ENCODE peak calls at places on chromosomes 2 and 18, in four cellular contexts. One of them, this sample, is unnamed.
A peak's percentile ranks its signal among the peaks of the same experiment; 100 is the strongest.

GRCh38 chr2:110667061-110667460 is 10.8 kb downstream of the BUB1 start:
- DNase-seq in sigmoid colon: no peak
- DNase-seq in B cell: no peak
- DNase-seq in cardiac fibroblast: no peak
- DNase-seq in this sample: no peak

GRCh38 chr2:20563833-20564232 is 87.1 kb downstream of the HS1BP3 start:
- DNase-seq in sigmoid colon: no peak
- DNase-seq in B cell: no peak
- DNase-seq in cardiac fibroblast: no peak
- DNase-seq in this sample: no peak

GRCh38 chr2:235643680-235644117 is 149.9 kb downstream of the AGAP1 start:
- DNase-seq in sigmoid colon: no peak
- DNase-seq in cardiac fibroblast: no peak
- DNase-seq in B cell: no peak
- DNase-seq in this sample: no peak

GRCh38 chr18:32238635-32239268 is 48.9 kb downstream of the MEP1B start:
- DNase-seq in B cell: no peak
- DNase-seq in sigmoid colon: no peak
- DNase-seq in cardiac fibroblast: no peak
- DNase-seq in this sample: no peak

GRCh38 chr2:158458617-158458920 is 1.8 kb downstream of the PKP4 start:
- DNase-seq in B cell: no peak
- DNase-seq in sigmoid colon: no peak
- DNase-seq in cardiac fibroblast: peak; percentile 13
- DNase-seq in this sample: no peak

GRCh38 chr2:150690870-150691269 is 203.4 kb upstream of the RND3 start:
- DNase-seq in cardiac fibroblast: peak; percentile 50
- DNase-seq in B cell: no peak
- DNase-seq in sigmoid colon: no peak
- DNase-seq in this sample: no peak

GRCh38 chr2:44997948-44998347 is 11.3 kb downstream of the SIX2 start:
- DNase-seq in cardiac fibroblast: no peak
- DNase-seq in sigmoid colon: no peak
- DNase-seq in B cell: no peak
- DNase-seq in this sample: no peak

GRCh38 chr2:98518106-98518505 is 73.4 kb downstream of the INPP4A start:
- DNase-seq in B cell: peak; percentile 56
- DNase-seq in cardiac fibroblast: peak; percentile 37
- DNase-seq in sigmoid colon: peak; percentile 68
- DNase-seq in this sample: no peak

GRCh38 chr2:158760887-158761286 is 34.2 kb upstream of the DAPL1 start:
- DNase-seq in B cell: no peak
- DNase-seq in cardiac fibroblast: no peak
- DNase-seq in sigmoid colon: no peak
- DNase-seq in this sample: no peak

GRCh38 chr2:240430595-240430994 is 4.9 kb upstream of the GPC1 start:
- DNase-seq in sigmoid colon: peak; percentile 41
- DNase-seq in cardiac fibroblast: no peak
- DNase-seq in B cell: no peak
- DNase-seq in this sample: no peak

GRCh38 chr18:74291771-74292540 is at the start of gene CYB5A:
- DNase-seq in B cell: peak; percentile 98
- DNase-seq in sigmoid colon: peak; percentile 99
- DNase-seq in cardiac fibroblast: peak; percentile 98
- DNase-seq in this sample: peak; percentile 99
- TF ChIP-seq CTCF in B cell: peak; percentile 3
- TF ChIP-seq CTCF in sigmoid colon: no peak
- TF ChIP-seq CTCF in cardiac fibroblast: no peak
- TF ChIP-seq CTCF in this sample: peak; percentile 68

GRCh38 chr2:215866594-215866993 is 146.8 kb downstream of the MREG start:
- DNase-seq in cardiac fibroblast: no peak
- DNase-seq in sigmoid colon: no peak
- DNase-seq in B cell: no peak
- DNase-seq in this sample: no peak

GRCh38 chr2:215874418-215874817 is 138.9 kb downstream of the MREG start:
- DNase-seq in sigmoid colon: no peak
- DNase-seq in B cell: no peak
- DNase-seq in cardiac fibroblast: no peak
- DNase-seq in this sample: no peak

GRCh38 chr2:215868886-215869285 is 144.5 kb downstream of the MREG start:
- DNase-seq in sigmoid colon: no peak
- DNase-seq in cardiac fibroblast: no peak
- DNase-seq in B cell: no peak
- DNase-seq in this sample: no peak

GRCh38 chr2:215870088-215870490 is 143.3 kb downstream of the MREG start:
- DNase-seq in cardiac fibroblast: peak; percentile 80
- DNase-seq in B cell: no peak
- DNase-seq in sigmoid colon: no peak
- DNase-seq in this sample: no peak

GRCh38 chr2:215870986-215871385 is 142.4 kb downstream of the MREG start:
- DNase-seq in sigmoid colon: no peak
- DNase-seq in B cell: no peak
- DNase-seq in cardiac fibroblast: no peak
- DNase-seq in this sample: no peak
- TF ChIP-seq CTCF in sigmoid colon: no peak
- TF ChIP-seq CTCF in B cell: peak; percentile 27
- TF ChIP-seq CTCF in cardiac fibroblast: peak; percentile 45
- TF ChIP-seq CTCF in this sample: peak; percentile 44

GRCh38 chr2:55419236-55419513 is 481 bp downstream of the CCDC88A start:
- DNase-seq in B cell: peak; percentile 31
- DNase-seq in cardiac fibroblast: peak; percentile 42
- DNase-seq in sigmoid colon: no peak
- DNase-seq in this sample: no peak

GRCh38 chr2:55420901-55421300 is 1.2 kb upstream of the CCDC88A start:
- DNase-seq in cardiac fibroblast: no peak
- DNase-seq in B cell: no peak
- DNase-seq in sigmoid colon: no peak
- DNase-seq in this sample: no peak

GRCh38 chr2:55420244-55420713 is 623 bp upstream of the CCDC88A start:
- DNase-seq in B cell: no peak
- DNase-seq in sigmoid colon: no peak
- DNase-seq in cardiac fibroblast: no peak
- DNase-seq in this sample: no peak

GRCh38 chr2:55418512-55419235 is 982 bp downstream of the CCDC88A start:
- DNase-seq in sigmoid colon: no peak
- DNase-seq in cardiac fibroblast: no peak
- DNase-seq in B cell: peak; percentile 18
- DNase-seq in this sample: no peak

DNA sequence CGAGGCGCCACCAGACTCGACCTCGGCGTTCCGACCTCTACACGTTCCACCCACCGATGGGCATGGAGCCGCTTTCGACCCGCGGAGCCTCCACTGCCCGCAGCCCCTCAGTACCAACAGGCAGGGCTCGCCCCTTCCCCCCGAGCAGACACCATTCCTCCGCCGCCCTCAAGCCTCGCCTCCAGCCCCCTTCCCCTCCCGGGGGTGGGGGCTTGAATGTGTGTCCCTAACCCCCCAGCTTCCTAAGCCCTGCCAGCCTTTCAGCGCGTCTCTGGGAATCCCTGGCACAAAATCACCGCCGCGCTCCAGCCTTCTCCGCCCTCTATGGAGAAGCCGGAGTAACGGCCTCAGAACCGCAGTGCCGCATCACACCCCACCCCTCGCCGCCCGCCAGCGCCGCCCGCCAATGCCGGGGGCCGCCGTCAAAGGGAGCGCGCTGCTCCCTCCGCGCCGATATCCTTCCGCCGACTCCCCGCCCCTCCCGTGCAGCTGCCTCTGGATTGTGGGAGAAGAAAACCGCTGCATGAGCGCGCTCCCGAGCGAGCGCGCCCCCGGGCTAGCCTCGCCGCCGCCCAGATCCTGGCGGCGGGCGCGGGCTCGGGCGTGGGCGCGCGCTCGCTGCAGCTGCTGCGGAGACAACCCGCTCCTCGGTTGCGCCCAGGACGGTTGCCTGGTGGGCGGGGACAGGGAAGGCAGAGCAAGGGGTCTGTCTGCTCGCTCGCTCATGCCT is at the start of gene CCDC88A:
- DNase-seq in B cell: peak; percentile 83
- DNase-seq in sigmoid colon: peak; percentile 98
- DNase-seq in cardiac fibroblast: peak; percentile 100
- DNase-seq in this sample: peak; percentile 99
- TF ChIP-seq CTCF in B cell: no peak
- TF ChIP-seq CTCF in sigmoid colon: peak; percentile 19
- TF ChIP-seq CTCF in cardiac fibroblast: peak; percentile 25
- TF ChIP-seq CTCF in this sample: peak; percentile 62

GRCh38 chr2:172865422-172865821 is 129.8 kb downstream of the RAPGEF4 start:
- DNase-seq in sigmoid colon: no peak
- DNase-seq in cardiac fibroblast: no peak
- DNase-seq in B cell: no peak
- DNase-seq in this sample: no peak
- TF ChIP-seq CTCF in sigmoid colon: no peak
- TF ChIP-seq CTCF in cardiac fibroblast: peak; percentile 39
- TF ChIP-seq CTCF in B cell: no peak
- TF ChIP-seq CTCF in this sample: peak; percentile 32

GRCh38 chr2:286774-287392 is 1.0 kb downstream of the ALKAL2 start:
- DNase-seq in B cell: no peak
- DNase-seq in sigmoid colon: no peak
- DNase-seq in cardiac fibroblast: no peak
- DNase-seq in this sample: no peak
- TF ChIP-seq CTCF in B cell: no peak
- TF ChIP-seq CTCF in sigmoid colon: no peak
- TF ChIP-seq CTCF in cardiac fibroblast: no peak
- TF ChIP-seq CTCF in this sample: peak; percentile 12

GRCh38 chr2:131674174-131674507 is 146.5 kb downstream of the CCDC74A start:
- DNase-seq in cardiac fibroblast: no peak
- DNase-seq in sigmoid colon: no peak
- DNase-seq in B cell: no peak
- DNase-seq in this sample: no peak
- TF ChIP-seq CTCF in cardiac fibroblast: no peak
- TF ChIP-seq CTCF in sigmoid colon: no peak
- TF ChIP-seq CTCF in B cell: peak; percentile 46
- TF ChIP-seq CTCF in this sample: peak; percentile 25

GRCh38 chr2:9231291-9232165 is 24.9 kb downstream of the ASAP2 start:
- DNase-seq in cardiac fibroblast: no peak
- DNase-seq in sigmoid colon: no peak
- DNase-seq in B cell: no peak
- DNase-seq in this sample: no peak

GRCh38 chr2:9228781-9229469 is 22.3 kb downstream of the ASAP2 start:
- DNase-seq in sigmoid colon: no peak
- DNase-seq in B cell: no peak
- DNase-seq in cardiac fibroblast: no peak
- DNase-seq in this sample: no peak

GRCh38 chr2:9230881-9231280 is 24.3 kb downstream of the ASAP2 start:
- DNase-seq in B cell: no peak
- DNase-seq in cardiac fibroblast: no peak
- DNase-seq in sigmoid colon: no peak
- DNase-seq in this sample: no peak

GRCh38 chr2:9229470-9229820 is 22.8 kb downstream of the ASAP2 start:
- DNase-seq in cardiac fibroblast: no peak
- DNase-seq in sigmoid colon: no peak
- DNase-seq in B cell: no peak
- DNase-seq in this sample: no peak

GRCh38 chr2:9230051-9230802 is 23.6 kb downstream of the ASAP2 start:
- DNase-seq in sigmoid colon: peak; percentile 78
- DNase-seq in B cell: no peak
- DNase-seq in cardiac fibroblast: peak; percentile 64
- DNase-seq in this sample: no peak
- TF ChIP-seq CTCF in sigmoid colon: no peak
- TF ChIP-seq CTCF in B cell: no peak
- TF ChIP-seq CTCF in cardiac fibroblast: peak; percentile 32
- TF ChIP-seq CTCF in this sample: peak; percentile 16

GRCh38 chr2:231684314-231685223 is 23.8 kb upstream of the PTMA start:
- DNase-seq in cardiac fibroblast: no peak
- DNase-seq in sigmoid colon: peak; percentile 52
- DNase-seq in B cell: peak; percentile 72
- DNase-seq in this sample: no peak

GRCh38 chr2:231686192-231687100 is 21.9 kb upstream of the PTMA start:
- DNase-seq in cardiac fibroblast: no peak
- DNase-seq in B cell: no peak
- DNase-seq in sigmoid colon: no peak
- DNase-seq in this sample: no peak

GRCh38 chr2:231683907-231684306 is 24.4 kb upstream of the PTMA start:
- DNase-seq in sigmoid colon: no peak
- DNase-seq in cardiac fibroblast: no peak
- DNase-seq in B cell: no peak
- DNase-seq in this sample: no peak

GRCh38 chr2:231687133-231687852 is 21.0 kb upstream of the PTMA start:
- DNase-seq in cardiac fibroblast: peak; percentile 60
- DNase-seq in sigmoid colon: peak; percentile 83
- DNase-seq in B cell: peak; percentile 91
- DNase-seq in this sample: no peak

DNA sequence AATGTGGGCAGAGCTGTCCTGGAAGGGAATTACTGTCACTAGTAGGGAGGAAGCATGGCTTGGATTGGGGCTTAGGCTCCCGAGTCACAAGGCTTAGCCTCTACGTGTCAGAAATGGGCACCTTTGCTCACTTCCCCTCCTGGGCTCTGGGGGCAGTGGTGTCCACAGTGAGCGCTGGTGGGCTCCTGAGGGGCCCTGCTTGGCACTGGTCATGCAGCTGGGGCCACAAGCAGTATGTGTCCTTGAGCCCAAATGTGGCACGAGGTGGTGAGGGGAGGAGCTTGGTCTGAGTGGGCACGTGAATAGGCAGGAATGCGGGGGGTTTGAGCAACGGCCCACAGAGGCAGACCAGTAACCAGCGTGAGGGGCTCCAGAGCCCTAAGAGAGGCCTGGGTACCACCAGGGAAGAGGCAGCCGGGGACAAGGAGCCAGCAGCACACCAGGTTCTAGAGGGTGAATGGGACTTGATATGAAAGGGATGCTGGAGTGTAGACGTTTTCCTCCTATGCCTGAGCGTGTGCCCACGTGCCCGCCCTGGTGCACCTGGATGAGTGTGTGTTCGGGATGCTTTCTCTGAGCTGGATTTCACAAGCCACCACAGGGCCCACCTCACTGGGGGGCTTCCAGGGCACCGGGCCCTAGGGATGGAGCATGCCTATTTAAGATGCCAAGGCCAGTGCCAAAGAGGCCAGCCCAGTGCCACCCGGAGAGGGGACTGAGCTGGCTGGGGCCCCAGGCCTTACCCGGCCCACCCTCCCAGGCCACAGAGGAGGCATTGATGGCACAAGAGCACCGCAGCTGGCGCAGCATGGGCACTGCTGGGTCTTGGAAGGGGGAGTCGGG is 22.8 kb upstream of the PTMA start:
- DNase-seq in sigmoid colon: no peak
- DNase-seq in cardiac fibroblast: no peak
- DNase-seq in B cell: no peak
- DNase-seq in this sample: no peak
- TF ChIP-seq CTCF in sigmoid colon: no peak
- TF ChIP-seq CTCF in cardiac fibroblast: peak; percentile 36
- TF ChIP-seq CTCF in B cell: peak; percentile 28
- TF ChIP-seq CTCF in this sample: peak; percentile 43

This sample was measured in chondrocyte.